ENCODE peak calls at places on chromosomes 5 and 9, in seven cellular contexts. One of them, this sample, is unnamed.

GRCh38 chr9:127561491-127562270 is 50.4 kb upstream of the STXBP1 start:
- DNase-seq in NCI-H2081: no peak
- DNase-seq in iPS-NIHi11: peak; percentile 72
- DNase-seq in RWPE1: peak; percentile 99
- DNase-seq in GM23338: peak; percentile 41
- DNase-seq in stimulated activated CD8-positive, alpha-beta memory T cell treated with anti-CD3 and anti-CD28 coated beads, Interleukin-2, amount 100 ng/mL, for 48 hours: no peak
- DNase-seq in naive thymus-derived CD8-positive, alpha-beta T cell: no peak
- DNase-seq in this sample: no peak

GRCh38 chr5:88883566-88884434 is 816 bp upstream of the MEF2C start:
- DNase-seq in NCI-H2081: peak; percentile 55
- DNase-seq in iPS-NIHi11: peak; percentile 41
- DNase-seq in RWPE1: peak; percentile 53
- DNase-seq in GM23338: peak; percentile 78
- DNase-seq in stimulated activated CD8-positive, alpha-beta memory T cell treated with anti-CD3 and anti-CD28 coated beads, Interleukin-2, amount 100 ng/mL, for 48 hours: no peak
- DNase-seq in naive thymus-derived CD8-positive, alpha-beta T cell: no peak
- DNase-seq in this sample: peak; percentile 64

GRCh38 chr9:121023064-121023463 is 27.0 kb downstream of the C5 start:
- DNase-seq in NCI-H2081: no peak
- DNase-seq in iPS-NIHi11: no peak
- DNase-seq in RWPE1: peak; percentile 9
- DNase-seq in GM23338: no peak
- DNase-seq in stimulated activated CD8-positive, alpha-beta memory T cell treated with anti-CD3 and anti-CD28 coated beads, Interleukin-2, amount 100 ng/mL, for 48 hours: no peak
- DNase-seq in naive thymus-derived CD8-positive, alpha-beta T cell: no peak
- DNase-seq in this sample: no peak

GRCh38 chr5:105752801-105753200 is 1917.9 kb downstream of the EFNA5 start:
- DNase-seq in NCI-H2081: no peak
- DNase-seq in iPS-NIHi11: no peak
- DNase-seq in RWPE1: no peak
- DNase-seq in GM23338: no peak
- DNase-seq in stimulated activated CD8-positive, alpha-beta memory T cell treated with anti-CD3 and anti-CD28 coated beads, Interleukin-2, amount 100 ng/mL, for 48 hours: no peak
- DNase-seq in naive thymus-derived CD8-positive, alpha-beta T cell: no peak
- DNase-seq in this sample: no peak

GRCh38 chr5:150114102-150114641 is 27.8 kb upstream of the CSF1R start:
- DNase-seq in NCI-H2081: no peak
- DNase-seq in iPS-NIHi11: no peak
- DNase-seq in RWPE1: no peak
- DNase-seq in GM23338: peak; percentile 41
- DNase-seq in stimulated activated CD8-positive, alpha-beta memory T cell treated with anti-CD3 and anti-CD28 coated beads, Interleukin-2, amount 100 ng/mL, for 48 hours: no peak
- DNase-seq in naive thymus-derived CD8-positive, alpha-beta T cell: no peak
- DNase-seq in this sample: no peak

GRCh38 chr5:124557761-124558160 is 188.7 kb downstream of the ZNF608 start:
- DNase-seq in NCI-H2081: no peak
- DNase-seq in iPS-NIHi11: no peak
- DNase-seq in RWPE1: no peak
- DNase-seq in GM23338: no peak
- DNase-seq in stimulated activated CD8-positive, alpha-beta memory T cell treated with anti-CD3 and anti-CD28 coated beads, Interleukin-2, amount 100 ng/mL, for 48 hours: no peak
- DNase-seq in naive thymus-derived CD8-positive, alpha-beta T cell: no peak
- DNase-seq in this sample: no peak

GRCh38 chr9:128412120-128412790 is 8.4 kb upstream of the CERCAM start:
- DNase-seq in NCI-H2081: peak; percentile 69
- DNase-seq in iPS-NIHi11: peak; percentile 80
- DNase-seq in RWPE1: no peak
- DNase-seq in GM23338: peak; percentile 96
- DNase-seq in stimulated activated CD8-positive, alpha-beta memory T cell treated with anti-CD3 and anti-CD28 coated beads, Interleukin-2, amount 100 ng/mL, for 48 hours: peak; percentile 46
- DNase-seq in naive thymus-derived CD8-positive, alpha-beta T cell: peak; percentile 28
- DNase-seq in this sample: peak; percentile 64

GRCh38 chr5:153543288-153543687 is 52.8 kb downstream of the GRIA1 start:
- DNase-seq in NCI-H2081: no peak
- DNase-seq in iPS-NIHi11: no peak
- DNase-seq in RWPE1: no peak
- DNase-seq in GM23338: no peak
- DNase-seq in stimulated activated CD8-positive, alpha-beta memory T cell treated with anti-CD3 and anti-CD28 coated beads, Interleukin-2, amount 100 ng/mL, for 48 hours: no peak
- DNase-seq in naive thymus-derived CD8-positive, alpha-beta T cell: no peak
- DNase-seq in this sample: no peak

GRCh38 chr5:68891718-68892117 is 202.1 kb upstream of the SLC30A5 start:
- DNase-seq in NCI-H2081: no peak
- DNase-seq in iPS-NIHi11: no peak
- DNase-seq in RWPE1: no peak
- DNase-seq in GM23338: peak; percentile 6
- DNase-seq in stimulated activated CD8-positive, alpha-beta memory T cell treated with anti-CD3 and anti-CD28 coated beads, Interleukin-2, amount 100 ng/mL, for 48 hours: peak; percentile 7
- DNase-seq in naive thymus-derived CD8-positive, alpha-beta T cell: no peak
- DNase-seq in this sample: no peak

GRCh38 chr5:134098690-134099089 is 15.8 kb upstream of the TCF7 start:
- DNase-seq in NCI-H2081: no peak
- DNase-seq in iPS-NIHi11: no peak
- DNase-seq in RWPE1: no peak
- DNase-seq in GM23338: no peak
- DNase-seq in stimulated activated CD8-positive, alpha-beta memory T cell treated with anti-CD3 and anti-CD28 coated beads, Interleukin-2, amount 100 ng/mL, for 48 hours: no peak
- DNase-seq in naive thymus-derived CD8-positive, alpha-beta T cell: no peak
- DNase-seq in this sample: no peak

GRCh38 chr5:50699737-50700136 is 33.3 kb downstream of the PARP8 start:
- DNase-seq in NCI-H2081: no peak
- DNase-seq in iPS-NIHi11: no peak
- DNase-seq in RWPE1: peak; percentile 16
- DNase-seq in GM23338: no peak
- DNase-seq in stimulated activated CD8-positive, alpha-beta memory T cell treated with anti-CD3 and anti-CD28 coated beads, Interleukin-2, amount 100 ng/mL, for 48 hours: no peak
- DNase-seq in naive thymus-derived CD8-positive, alpha-beta T cell: no peak
- DNase-seq in this sample: no peak

GRCh38 chr5:92364986-92365550 is 982.0 kb upstream of the ARRDC3 start:
- DNase-seq in NCI-H2081: no peak
- DNase-seq in iPS-NIHi11: no peak
- DNase-seq in RWPE1: no peak
- DNase-seq in GM23338: no peak
- DNase-seq in stimulated activated CD8-positive, alpha-beta memory T cell treated with anti-CD3 and anti-CD28 coated beads, Interleukin-2, amount 100 ng/mL, for 48 hours: no peak
- DNase-seq in naive thymus-derived CD8-positive, alpha-beta T cell: no peak
- DNase-seq in this sample: no peak

GRCh38 chr9:100911273-100911672 is 117.3 kb upstream of the PLPPR1 start:
- DNase-seq in NCI-H2081: peak; percentile 39
- DNase-seq in iPS-NIHi11: no peak
- DNase-seq in RWPE1: no peak
- DNase-seq in GM23338: peak; percentile 5
- DNase-seq in stimulated activated CD8-positive, alpha-beta memory T cell treated with anti-CD3 and anti-CD28 coated beads, Interleukin-2, amount 100 ng/mL, for 48 hours: no peak
- DNase-seq in naive thymus-derived CD8-positive, alpha-beta T cell: no peak
- DNase-seq in this sample: peak; percentile 79

GRCh38 chr5:32096891-32097592 is 77.1 kb downstream of the GOLPH3 start:
- DNase-seq in NCI-H2081: no peak
- DNase-seq in iPS-NIHi11: no peak
- DNase-seq in RWPE1: no peak
- DNase-seq in GM23338: no peak
- DNase-seq in stimulated activated CD8-positive, alpha-beta memory T cell treated with anti-CD3 and anti-CD28 coated beads, Interleukin-2, amount 100 ng/mL, for 48 hours: no peak
- DNase-seq in naive thymus-derived CD8-positive, alpha-beta T cell: no peak
- DNase-seq in this sample: no peak

GRCh38 chr9:85569988-85570387 is 171.8 kb downstream of the AGTPBP1 start:
- DNase-seq in NCI-H2081: no peak
- DNase-seq in iPS-NIHi11: no peak
- DNase-seq in RWPE1: peak; percentile 50
- DNase-seq in GM23338: no peak
- DNase-seq in stimulated activated CD8-positive, alpha-beta memory T cell treated with anti-CD3 and anti-CD28 coated beads, Interleukin-2, amount 100 ng/mL, for 48 hours: no peak
- DNase-seq in naive thymus-derived CD8-positive, alpha-beta T cell: no peak
- DNase-seq in this sample: no peak

GRCh38 chr5:151233576-151234202 is 9.8 kb upstream of the CCDC69 start:
- DNase-seq in NCI-H2081: no peak
- DNase-seq in iPS-NIHi11: no peak
- DNase-seq in RWPE1: no peak
- DNase-seq in GM23338: no peak
- DNase-seq in stimulated activated CD8-positive, alpha-beta memory T cell treated with anti-CD3 and anti-CD28 coated beads, Interleukin-2, amount 100 ng/mL, for 48 hours: no peak
- DNase-seq in naive thymus-derived CD8-positive, alpha-beta T cell: no peak
- DNase-seq in this sample: no peak

GRCh38 chr5:54538156-54538555 is 20.6 kb downstream of the SNX18 start:
- DNase-seq in NCI-H2081: no peak
- DNase-seq in iPS-NIHi11: no peak
- DNase-seq in RWPE1: no peak
- DNase-seq in GM23338: no peak
- DNase-seq in stimulated activated CD8-positive, alpha-beta memory T cell treated with anti-CD3 and anti-CD28 coated beads, Interleukin-2, amount 100 ng/mL, for 48 hours: no peak
- DNase-seq in naive thymus-derived CD8-positive, alpha-beta T cell: no peak
- DNase-seq in this sample: no peak

GRCh38 chr9:33222031-33222430 is 17.9 kb upstream of the SPINK4 start:
- DNase-seq in NCI-H2081: no peak
- DNase-seq in iPS-NIHi11: no peak
- DNase-seq in RWPE1: peak; percentile 38
- DNase-seq in GM23338: no peak
- DNase-seq in stimulated activated CD8-positive, alpha-beta memory T cell treated with anti-CD3 and anti-CD28 coated beads, Interleukin-2, amount 100 ng/mL, for 48 hours: no peak
- DNase-seq in naive thymus-derived CD8-positive, alpha-beta T cell: no peak
- DNase-seq in this sample: no peak

This sample was measured in NCI-H1105 treated with DMSO at 0.1 percent for 48 hours.